ENCODE peak calls at places on chromosomes 2 and 18, in four cellular contexts. M is brain microvascular endothelial cell, P is psoas muscle, C is esophagus muscularis mucosa. Q is an unnamed sample.
A peak's percentile ranks its signal among the peaks of the same experiment; 100 is the strongest.

GRCh38 chr2:145352499-145352898 is 832.6 kb upstream of the ZEB2 start:
- DNase-seq in M (no peak), P (no peak), C (no peak), Q (no peak)

GRCh38 chr2:8566788-8567468 is 114.9 kb upstream of the ID2 start:
- DNase-seq in M (no peak), P (no peak), C (no peak), Q (no peak)

GRCh38 chr2:170423919-170424318 is 246.0 kb downstream of the MYO3B start:
- DNase-seq in M (no peak), P (no peak), C (no peak), Q (no peak)

GRCh38 chr2:13650586-13651180 is 933.9 kb downstream of the TRIB2 start:
- DNase-seq in M (no peak), P (no peak), C (no peak), Q (peak; percentile 1)

GRCh38 chr2:74481432-74481831 is 1.4 kb downstream of the CCDC142 start:
- DNase-seq in M (no peak), P (no peak), C (no peak), Q (no peak)

GRCh38 chr2:38652431-38653273 is 13.3 kb upstream of the GALM start:
- DNase-seq in M (no peak), P (no peak), C (no peak), Q (no peak)

GRCh38 chr18:9841752-9842151 is 44.0 kb upstream of the TXNDC2 start:
- DNase-seq in M (no peak), P (no peak), C (no peak), Q (no peak)

GRCh38 chr2:235545369-235546150 is 51.7 kb downstream of the AGAP1 start:
- DNase-seq in M (no peak), P (no peak), C (no peak), Q (no peak)

GRCh38 chr18:23838801-23839366 is 149.6 kb downstream of the LAMA3 start:
- DNase-seq in M (no peak), P (no peak), C (no peak), Q (no peak)

GRCh38 chr18:79961527-79962291 is 2.7 kb upstream of the HSBP1L1 start:
- DNase-seq in M (no peak), P (no peak), C (no peak), Q (no peak)

GRCh38 chr2:106948550-106948949 is 62.6 kb upstream of the ST6GAL2 start:
- DNase-seq in M (no peak), P (no peak), C (no peak), Q (no peak)

GRCh38 chr18:59268722-59269562 is 4.3 kb downstream of the RAX start:
- DNase-seq in M (no peak), P (no peak), C (peak; percentile 79), Q (no peak)

GRCh38 chr2:60552096-60552850 is 1.2 kb downstream of the BCL11A start:
- DNase-seq in M (no peak), P (no peak), C (no peak), Q (no peak)

GRCh38 chr2:121689356-121689755 is 40.1 kb upstream of the CLASP1 start:
- DNase-seq in M (peak; percentile 67), P (no peak), C (no peak), Q (no peak)

GRCh38 chr2:15973446-15974202 is 33.3 kb downstream of the MYCN start:
- DNase-seq in M (no peak), P (no peak), C (no peak), Q (no peak)

GRCh38 chr2:120669121-120669952 is 66.3 kb upstream of the GLI2 start:
- DNase-seq in M (no peak), P (no peak), C (no peak), Q (no peak)

GRCh38 chr18:13629841-13630747 is 96.3 kb downstream of the FAM210A start:
- DNase-seq in M (peak; percentile 62), P (no peak), C (no peak), Q (peak; percentile 54)

GRCh38 chr18:55927831-55928230 is 339.8 kb upstream of the TCF4 start:
- DNase-seq in M (no peak), P (no peak), C (no peak), Q (no peak)

GRCh38 chr2:100894531-100895156 is 74.7 kb downstream of the NPAS2 start:
- DNase-seq in M (no peak), P (no peak), C (no peak), Q (no peak)

GRCh38 chr2:159195719-159196118 is 90.8 kb downstream of the WDSUB1 start:
- DNase-seq in M (no peak), P (no peak), C (no peak), Q (no peak)
- H3K27ac ChIP-seq in M (no peak overlapping the region), P (no peak overlapping the region), C (no peak overlapping the region), Q (no peak overlapping the region)

GRCh38 chr2:177633910-177634294 is 241.3 kb downstream of the AGPS start:
- DNase-seq in M (no peak), P (no peak), C (no peak), Q (no peak)

GRCh38 chr2:177633111-177633510 is 240.5 kb downstream of the AGPS start:
- DNase-seq in M (no peak), P (no peak), C (no peak), Q (no peak)

GRCh38 chr2:177628817-177629216 is 236.2 kb downstream of the AGPS start:
- DNase-seq in M (no peak), P (no peak), C (no peak), Q (no peak)

GRCh38 chr2:177629357-177630000 is 236.9 kb downstream of the AGPS start:
- DNase-seq in M (no peak), P (no peak), C (no peak), Q (no peak)

GRCh38 chr2:177631702-177632101 is 239.1 kb downstream of the AGPS start:
- DNase-seq in M (no peak), P (no peak), C (no peak), Q (no peak)
- H3K27ac ChIP-seq in M (no peak overlapping the region), P (no peak overlapping the region), C (no peak overlapping the region), Q (no peak overlapping the region)

GRCh38 chr2:227479865-227480475 is 8.0 kb downstream of the AGFG1 start:
- DNase-seq in M (no peak), P (no peak), C (no peak), Q (no peak)

GRCh38 chr2:227480528-227480927 is 8.6 kb downstream of the AGFG1 start:
- DNase-seq in M (no peak), P (no peak), C (no peak), Q (no peak)

GRCh38 chr2:227485429-227485828 is 13.5 kb downstream of the AGFG1 start:
- DNase-seq in M (no peak), P (no peak), C (no peak), Q (no peak)

GRCh38 chr2:227486688-227487087 is 14.7 kb downstream of the AGFG1 start:
- DNase-seq in M (no peak), P (no peak), C (no peak), Q (no peak)

GRCh38 chr2:227482638-227483340 is 10.8 kb downstream of the AGFG1 start:
- DNase-seq in M (no peak), P (no peak), C (no peak), Q (no peak)
- H3K27ac ChIP-seq in M (no peak overlapping the region), P (no peak overlapping the region), C (no peak overlapping the region), Q (no peak overlapping the region)

GRCh38 chr2:40178971-40179370 is 272.9 kb downstream of the SLC8A1 start:
- DNase-seq in M (no peak), P (no peak), C (no peak), Q (no peak)
- H3K27ac ChIP-seq in M (no peak overlapping the region), P (no peak overlapping the region), C (no peak overlapping the region), Q (no peak overlapping the region)

DNA sequence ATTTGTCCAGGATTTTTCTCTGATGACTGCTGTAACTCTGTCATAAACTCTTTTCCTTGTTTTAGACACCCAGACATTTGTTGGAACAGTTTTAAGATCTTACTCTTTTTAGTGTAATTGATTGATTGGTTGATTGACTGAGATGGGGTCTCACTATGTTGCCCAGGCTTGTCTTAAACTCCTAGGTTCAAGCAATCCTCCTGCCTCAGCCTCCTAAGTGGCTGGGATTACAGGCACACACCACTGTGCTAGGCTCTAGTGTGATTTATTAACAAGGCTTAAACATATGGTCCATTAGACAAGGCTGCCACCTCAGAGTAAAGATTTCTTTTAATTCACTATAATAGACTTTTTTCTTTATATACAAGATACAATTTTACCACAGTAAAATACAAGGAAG is 2.0 kb downstream of the PAIP2B start:
- DNase-seq in M (no peak), P (no peak), C (no peak), Q (no peak)
- H3K27ac ChIP-seq in M (no peak overlapping the region), P (peak overlapping the region; percentile 95), C (no peak overlapping the region), Q (no peak overlapping the region)

GRCh38 chr2:30679416-30680088 is 127.7 kb downstream of the CAPN13 start:
- DNase-seq in M (peak; percentile 14), P (no peak), C (peak; percentile 89), Q (no peak)
- H3K27ac ChIP-seq in M (no peak overlapping the region), P (no peak overlapping the region), C (no peak overlapping the region), Q (no peak overlapping the region)

DNA sequence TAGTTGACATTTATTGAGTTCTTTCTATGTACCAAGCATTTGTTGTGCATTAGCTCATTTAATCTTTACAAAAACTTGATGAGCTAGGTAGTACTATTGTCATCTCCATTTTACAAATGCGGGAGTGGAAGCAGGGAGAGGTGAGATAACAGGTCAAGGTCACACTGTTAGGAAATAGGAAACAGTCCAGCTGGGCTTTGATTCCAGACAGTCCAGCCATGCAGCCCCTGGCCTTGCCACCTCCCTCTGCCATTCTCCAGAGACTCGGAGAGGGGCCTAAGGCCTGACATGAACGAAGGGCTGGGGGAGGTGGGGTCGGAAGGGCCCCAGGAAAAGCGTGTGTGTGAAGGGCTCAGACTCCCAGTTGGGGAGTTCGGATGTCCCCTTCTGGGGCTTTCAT is 55.6 kb downstream of the ODC1 start:
- DNase-seq in M (no peak), P (no peak), C (no peak), Q (no peak)
- H3K27ac ChIP-seq in M (no peak overlapping the region), P (no peak overlapping the region), C (no peak overlapping the region), Q (no peak overlapping the region)

DNA sequence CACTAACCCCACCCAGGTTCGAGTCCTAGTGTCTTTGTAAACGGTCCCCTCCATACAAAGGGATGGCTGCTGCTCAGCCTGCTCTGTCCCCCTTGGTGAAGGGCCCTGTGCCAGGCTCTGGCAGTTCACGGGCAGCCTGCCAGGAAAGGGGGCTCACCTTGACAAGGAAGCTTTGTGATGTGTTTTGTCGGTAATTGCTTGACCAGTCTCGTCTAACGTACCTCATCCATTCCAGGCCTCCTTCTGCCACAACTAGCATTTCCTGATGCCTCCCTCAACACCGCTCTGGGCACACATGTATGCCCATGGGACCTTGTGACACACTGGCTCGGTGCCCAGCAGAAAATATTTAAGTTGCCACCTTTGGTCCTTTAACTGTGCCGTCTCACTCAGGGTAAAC is 171.9 kb downstream of the KLHL29 start:
- DNase-seq in M (no peak), P (no peak), C (no peak), Q (no peak)
- H3K27ac ChIP-seq in M (no peak overlapping the region), P (no peak overlapping the region), C (peak overlapping the region; percentile 70), Q (no peak overlapping the region)

DNA sequence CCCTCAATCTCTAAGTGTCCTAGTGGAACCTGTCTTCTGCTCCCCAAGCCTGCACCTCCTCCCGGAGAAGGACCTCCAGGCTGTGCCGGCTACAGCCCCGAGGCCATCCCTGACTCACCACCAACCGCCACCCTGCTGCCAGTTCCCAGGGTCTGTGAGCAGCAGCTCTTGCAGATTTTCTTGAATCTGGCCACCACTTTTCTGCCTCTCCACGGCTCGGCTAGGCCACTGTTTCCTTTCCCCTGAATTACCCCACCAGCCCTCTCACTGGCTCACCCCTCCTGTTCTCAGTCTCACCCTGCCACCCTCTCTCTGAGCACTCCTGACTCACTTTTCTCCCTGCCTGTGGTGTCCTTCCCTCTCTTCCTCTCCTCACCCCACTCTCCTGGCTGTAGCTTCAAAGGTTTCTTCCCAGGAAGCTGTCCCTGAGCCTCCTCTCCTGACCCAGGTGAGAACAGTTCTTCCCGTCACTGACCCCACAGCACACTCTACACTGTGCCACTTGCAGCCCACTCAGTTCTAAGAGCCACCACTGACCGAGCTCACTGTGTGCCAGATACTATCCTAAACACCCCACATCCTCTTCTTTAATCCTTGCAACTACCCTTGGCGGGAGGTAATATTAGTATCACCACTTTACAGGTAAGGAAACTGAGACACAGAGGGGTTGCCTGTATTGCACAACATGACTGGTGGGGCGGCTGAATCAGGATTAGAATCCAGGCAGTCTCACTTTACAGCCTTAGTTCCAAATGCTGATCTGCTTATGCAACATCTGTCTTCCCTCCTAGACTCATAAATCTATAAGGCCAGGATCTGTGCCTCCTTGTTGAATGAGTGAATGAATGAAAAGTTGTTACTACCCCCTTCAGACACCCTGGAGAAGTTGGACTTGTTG is 111.6 kb downstream of the SMAD7 start:
- DNase-seq in M (peak; percentile 57), P (no peak), C (no peak), Q (no peak)
- H3K27ac ChIP-seq in M (peak overlapping the region; percentile 50), P (peak overlapping the region; percentile 31), C (no peak overlapping the region), Q (no peak overlapping the region)

Q was measured in iPS DF 6.9.